ENCODE peak calls at places on chromosomes 7 and 10, in four cellular contexts. W, M, V and L are unnamed samples.

GRCh38 chr7:152512711-152513110 is 76.9 kb upstream of the KMT2C start:
- DNase-seq in M (no peak), V (no peak), W (no peak), L (no peak)

GRCh38 chr7:156160811-156161210 is 348.5 kb upstream of the SHH start:
- DNase-seq in V (no peak), W (peak; percentile 25), M (no peak), L (no peak)

GRCh38 chr10:63588436-63589180 is 67.4 kb downstream of the REEP3 start:
- DNase-seq in V (no peak), M (no peak), W (peak; percentile 33), L (no peak)

GRCh38 chr10:105071980-105072379 is 430.9 kb downstream of the SORCS3 start:
- DNase-seq in V (no peak), W (no peak), M (no peak), L (no peak)

GRCh38 chr10:108204528-108205313 is 1040.2 kb upstream of the SORCS1 start:
- DNase-seq in M (no peak), V (no peak), W (peak; percentile 11), L (peak; percentile 53)

GRCh38 chr7:47453093-47454056 is 128.5 kb downstream of the TNS3 start:
- DNase-seq in V (peak; percentile 78), W (peak; percentile 65), M (peak; percentile 40), L (peak; percentile 7)

GRCh38 chr7:117171106-117171505 is 151.8 kb downstream of the WNT2 start:
- DNase-seq in V (no peak), M (no peak), W (no peak), L (no peak)

GRCh38 chr7:97421307-97421905 is 303.9 kb downstream of the SDHAF3 start:
- DNase-seq in M (no peak), V (no peak), W (no peak), L (no peak)

GRCh38 chr7:129308047-129308446 is 83.2 kb downstream of the AHCYL2 start:
- DNase-seq in W (no peak), V (peak; percentile 21), M (no peak), L (no peak)

GRCh38 chr10:8438603-8439002 is 384.1 kb downstream of the GATA3 start:
- DNase-seq in W (no peak), V (no peak), M (no peak), L (no peak)

GRCh38 chr7:73668103-73668937 is 689 bp downstream of the VPS37D start:
- DNase-seq in V (no peak), M (peak; percentile 45), W (no peak), L (no peak)

GRCh38 chr7:129690701-129691100 is 79.2 kb downstream of the NRF1 start:
- DNase-seq in V (no peak), M (no peak), W (no peak), L (no peak)

GRCh38 chr10:119652361-119652760 is 1.2 kb downstream of the BAG3 start:
- DNase-seq in W (no peak), M (peak; percentile 71), V (no peak), L (peak; percentile 78)

GRCh38 chr7:144109283-144109682 is at the start of gene OR2A2:
- DNase-seq in W (no peak), M (no peak), V (no peak), L (no peak)
- TF ChIP-seq POLR2A in W (no peak), M (no peak), V (no peak), L (no peak)

GRCh38 chr10:31664803-31665202 is 263.8 kb downstream of the ARHGAP12 start:
- DNase-seq in M (no peak), W (peak; percentile 16), V (no peak), L (no peak)
- TF ChIP-seq POLR2A in M (no peak), W (no peak), V (no peak), L (no peak)

GRCh38 chr10:80201592-80202256 is 3.6 kb downstream of the ANXA11 start:
- DNase-seq in V (no peak), M (no peak), W (peak; percentile 58), L (no peak)
- TF ChIP-seq POLR2A in V (no peak), M (no peak), W (peak; percentile 69), L (no peak)

GRCh38 chr7:100015232-100016208 is at the start of gene ZKSCAN1:
- DNase-seq in V (peak; percentile 91), W (peak; percentile 91), M (peak; percentile 96), L (peak; percentile 96)
- TF ChIP-seq POLR2A in V (peak; percentile 81), W (peak; percentile 88), M (peak; percentile 81), L (peak; percentile 76)

DNA sequence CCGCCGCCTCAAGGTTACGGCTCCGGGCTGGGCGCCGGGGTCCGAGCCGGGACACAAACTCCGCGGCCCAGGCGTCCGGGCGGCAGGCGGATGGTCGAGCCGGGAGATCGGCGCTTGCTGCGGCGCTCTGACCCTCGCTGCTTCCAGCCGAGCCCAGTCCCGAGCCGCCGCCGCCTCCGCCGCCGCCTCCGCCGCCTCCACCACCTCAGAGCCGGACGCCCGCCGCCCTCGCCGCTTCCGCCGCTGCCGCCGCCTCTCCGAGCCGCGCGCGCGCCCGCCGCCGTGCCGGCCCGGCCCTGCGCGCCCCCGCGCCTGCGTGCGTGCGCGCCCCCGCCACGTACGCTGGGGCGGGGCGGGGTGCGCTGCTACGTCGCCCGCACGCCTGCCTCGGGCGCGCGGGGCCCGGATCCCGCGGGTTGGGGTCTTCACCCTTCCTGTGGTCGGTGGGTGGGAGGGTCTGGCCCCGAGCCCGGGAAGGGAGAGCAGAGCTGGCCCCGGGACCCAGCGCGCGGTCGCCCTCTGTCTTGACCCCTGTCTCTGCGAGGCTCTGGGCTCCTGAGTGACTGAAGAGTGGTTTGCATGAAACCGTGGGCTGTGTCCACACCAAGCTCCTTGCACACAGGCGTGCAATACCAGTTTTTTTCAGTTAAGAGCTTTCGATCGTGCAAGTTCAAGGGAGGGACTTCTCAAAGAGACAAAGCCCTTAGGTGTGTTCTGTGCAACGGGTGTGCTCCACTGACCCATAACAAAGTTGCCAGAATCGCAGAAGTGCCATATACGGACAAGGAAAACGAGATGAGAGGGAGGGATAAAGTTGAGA is at the start of gene SMURF1:
- DNase-seq in W (peak; percentile 74), V (peak; percentile 80), M (peak; percentile 42), L (peak; percentile 92)
- TF ChIP-seq POLR2A in W (peak; percentile 70), V (peak; percentile 55), M (peak; percentile 79), L (peak; percentile 55)

GRCh38 chr7:75811894-75812678 is 1.5 kb downstream of the CCL24 start:
- DNase-seq in V (no peak), M (no peak), W (no peak), L (no peak)
- TF ChIP-seq POLR2A in V (no peak), M (no peak), W (no peak), L (no peak)

DNA sequence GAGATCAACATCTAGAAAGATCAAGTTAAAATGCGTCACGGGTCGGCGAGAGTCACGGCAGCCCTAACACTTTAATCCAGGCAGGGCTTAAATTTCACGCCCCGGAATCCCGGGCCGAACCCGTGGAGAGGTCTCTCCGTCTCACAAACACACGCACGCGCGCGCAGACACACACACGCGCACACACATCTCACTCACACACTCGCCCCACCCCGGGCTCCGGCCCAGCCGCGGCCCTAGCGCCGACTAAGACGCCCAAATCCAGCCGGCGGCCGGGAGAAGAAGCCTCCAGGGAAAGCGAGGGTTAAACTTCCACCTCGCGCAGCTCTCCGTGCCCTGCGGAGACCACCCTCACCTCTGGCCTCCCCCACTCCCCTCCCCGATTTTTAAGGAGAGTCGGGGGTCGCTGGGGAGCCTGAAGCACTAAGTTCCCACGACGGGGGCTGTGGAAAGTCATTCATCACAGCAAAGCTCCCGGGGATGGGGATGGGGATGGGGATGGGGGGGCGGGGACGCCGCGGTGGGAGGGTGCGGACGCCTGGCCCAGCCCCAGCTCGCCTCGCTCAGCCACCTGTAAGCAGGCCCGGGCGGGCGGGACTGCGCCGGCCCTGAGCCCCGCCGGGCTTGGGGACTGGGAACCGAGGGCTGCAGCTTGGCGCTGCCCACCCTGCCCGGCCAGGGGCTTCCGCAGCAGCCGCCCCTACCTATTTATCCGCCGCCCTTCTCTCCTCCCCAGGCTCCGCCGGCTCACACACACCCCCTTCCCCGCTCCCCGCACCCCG is 1.6 kb downstream of the PDGFA start:
- DNase-seq in V (peak; percentile 67), M (peak; percentile 51), W (peak; percentile 73), L (no peak)
- TF ChIP-seq POLR2A in V (no peak), M (no peak), W (no peak), L (no peak)